ENCODE peak calls at places on chromosomes 16 and 17, in six cellular contexts. S is heart left ventricle, E is cardiac muscle cell, Y is A549, M is HFFc6, B is fibroblast of lung. J is an unnamed sample.

GRCh38 chr17:4806770-4807533 is at the start of gene PLD2:
- DNase-seq in E (peak), Y (peak), S (peak), M (peak), B (peak), J (peak)

GRCh38 chr17:74923538-74924249 is 379 bp upstream of the OTOP2 start:
- DNase-seq in B (peak), S (peak), E (peak), Y (peak), M (no peak), J (peak)

GRCh38 chr17:12422632-12423031 is 243.1 kb upstream of the MYOCD start:
- DNase-seq in B (no peak), M (no peak), S (peak), E (no peak), Y (no peak), J (peak)

GRCh38 chr17:75738218-75738802 is 17.1 kb downstream of the ITGB4 start:
- DNase-seq in B (no peak), S (no peak), M (peak), E (no peak), Y (no peak), J (no peak)

GRCh38 chr16:48426244-48427135 is 41.3 kb upstream of the SIAH1 start:
- DNase-seq in E (no peak), Y (no peak), M (no peak), B (peak), S (no peak), J (no peak)

GRCh38 chr17:71975998-71976649 is 144.7 kb upstream of the SOX9 start:
- DNase-seq in M (peak), B (peak), S (peak), Y (peak), E (no peak), J (peak)

GRCh38 chr17:35129154-35129972 is 7.9 kb downstream of the FNDC8 start:
- DNase-seq in Y (no peak), B (peak), E (no peak), M (no peak), S (no peak), J (no peak)

GRCh38 chr17:6894206-6894528 is 62.6 kb upstream of the TEKT1 start:
- DNase-seq in E (peak), M (no peak), S (peak), B (no peak), Y (no peak), J (no peak)

GRCh38 chr17:1491406-1492248 is 859 bp downstream of the MYO1C start:
- DNase-seq in M (no peak), S (peak), Y (no peak), E (peak), B (peak), J (peak)

GRCh38 chr17:38674013-38674748 is 576 bp downstream of the EPOP start:
- DNase-seq in Y (peak), S (peak), M (no peak), B (no peak), E (peak), J (peak)

GRCh38 chr16:58652741-58653140 is 23.1 kb upstream of the CNOT1 start:
- DNase-seq in M (peak), B (peak), Y (peak), S (peak), E (peak), J (no peak)

GRCh38 chr16:63978240-63978639 is 1143.6 kb downstream of the CDH11 start:
- DNase-seq in B (no peak), E (no peak), S (no peak), M (no peak), Y (no peak), J (no peak)

GRCh38 chr17:77011173-77012011 is 129.4 kb upstream of the SEC14L1 start:
- DNase-seq in E (peak), S (no peak), M (peak), B (peak), Y (peak), J (no peak)

GRCh38 chr17:72117748-72118587 is 2.9 kb upstream of the SOX9 start:
- DNase-seq in S (no peak), M (no peak), B (no peak), E (no peak), Y (no peak), J (no peak)

GRCh38 chr16:8931864-8932263 is 31.8 kb downstream of the USP7 start:
- DNase-seq in Y (peak), E (peak), B (peak), S (no peak), M (peak), J (peak)

GRCh38 chr17:17876959-17877547 is 40.3 kb upstream of the SREBF1 start:
- DNase-seq in E (peak), Y (no peak), S (peak), M (peak), B (peak), J (peak)

GRCh38 chr17:41771389-41772206 is 14.9 kb downstream of the JUP start:
- DNase-seq in Y (no peak), E (no peak), B (no peak), S (no peak), M (no peak), J (no peak)

GRCh38 chr17:60602385-60602742 is 2.4 kb downstream of the PPM1D start:
- DNase-seq in Y (peak), S (no peak), M (no peak), E (no peak), B (no peak), J (no peak)

GRCh38 chr17:11853321-11854151 is 143.7 kb downstream of the ZNF18 start:
- DNase-seq in M (no peak), E (no peak), Y (no peak), S (no peak), B (no peak), J (no peak)

GRCh38 chr16:64088838-64089237 is 1033.0 kb downstream of the CDH11 start:
- DNase-seq in Y (no peak), M (no peak), B (no peak), E (no peak), S (no peak), J (no peak)

GRCh38 chr17:32777436-32777835 is 99.5 kb downstream of the MYO1D start:
- DNase-seq in Y (peak), S (no peak), B (no peak), M (peak), E (no peak), J (no peak)

GRCh38 chr17:41008811-41009210 is at the start of gene KRTAP3-1:
- DNase-seq in Y (no peak), E (no peak), S (no peak), M (no peak), B (no peak), J (no peak)

GRCh38 chr16:64738321-64738960 is 383.4 kb downstream of the CDH11 start:
- DNase-seq in M (peak), B (peak), E (no peak), S (no peak), Y (no peak), J (no peak)

GRCh38 chr17:2309338-2310143 is 5.8 kb downstream of the SRR start:
- DNase-seq in E (no peak), S (no peak), M (no peak), Y (no peak), B (peak), J (no peak)

GRCh38 chr16:19128454-19129210 is 14.9 kb downstream of the ITPRIPL2 start:
- DNase-seq in B (no peak), M (no peak), Y (no peak), S (no peak), E (no peak), J (no peak)

DNA sequence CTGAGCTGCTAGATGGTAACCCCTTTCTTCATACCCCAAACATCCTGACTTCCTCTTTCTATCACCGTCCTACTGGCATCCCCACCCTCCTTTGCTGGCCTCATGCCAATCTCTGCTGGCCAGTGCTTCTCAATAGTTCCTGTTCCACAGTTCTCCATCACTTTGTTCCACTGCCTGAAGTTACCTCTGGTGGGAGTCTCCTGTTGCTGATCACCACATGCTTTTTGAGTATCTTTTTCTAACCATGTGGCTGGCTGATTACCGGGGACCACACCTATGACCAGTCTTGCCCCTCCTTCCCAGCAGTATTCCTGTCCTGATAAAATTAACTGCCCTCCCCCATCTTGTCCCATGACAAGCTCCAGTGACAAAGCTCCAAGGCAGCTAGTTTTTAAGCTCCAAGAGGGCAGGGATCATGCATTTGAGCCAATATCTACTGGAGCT is 380.4 kb upstream of the CCL2 start:
- DNase-seq in S (no peak), M (no peak), Y (no peak), E (no peak), B (no peak), J (no peak)
- TF ChIP-seq CTCF in S (no peak), M (no peak), Y (no peak), E (no peak), B (no peak), J (no peak)

GRCh38 chr17:62045517-62045916 is 19.6 kb downstream of the MED13 start:
- DNase-seq in M (no peak), Y (no peak), E (no peak), S (no peak), B (no peak), J (no peak)
- TF ChIP-seq CTCF in M (no peak), Y (no peak), E (no peak), S (no peak), B (no peak), J (no peak)

DNA sequence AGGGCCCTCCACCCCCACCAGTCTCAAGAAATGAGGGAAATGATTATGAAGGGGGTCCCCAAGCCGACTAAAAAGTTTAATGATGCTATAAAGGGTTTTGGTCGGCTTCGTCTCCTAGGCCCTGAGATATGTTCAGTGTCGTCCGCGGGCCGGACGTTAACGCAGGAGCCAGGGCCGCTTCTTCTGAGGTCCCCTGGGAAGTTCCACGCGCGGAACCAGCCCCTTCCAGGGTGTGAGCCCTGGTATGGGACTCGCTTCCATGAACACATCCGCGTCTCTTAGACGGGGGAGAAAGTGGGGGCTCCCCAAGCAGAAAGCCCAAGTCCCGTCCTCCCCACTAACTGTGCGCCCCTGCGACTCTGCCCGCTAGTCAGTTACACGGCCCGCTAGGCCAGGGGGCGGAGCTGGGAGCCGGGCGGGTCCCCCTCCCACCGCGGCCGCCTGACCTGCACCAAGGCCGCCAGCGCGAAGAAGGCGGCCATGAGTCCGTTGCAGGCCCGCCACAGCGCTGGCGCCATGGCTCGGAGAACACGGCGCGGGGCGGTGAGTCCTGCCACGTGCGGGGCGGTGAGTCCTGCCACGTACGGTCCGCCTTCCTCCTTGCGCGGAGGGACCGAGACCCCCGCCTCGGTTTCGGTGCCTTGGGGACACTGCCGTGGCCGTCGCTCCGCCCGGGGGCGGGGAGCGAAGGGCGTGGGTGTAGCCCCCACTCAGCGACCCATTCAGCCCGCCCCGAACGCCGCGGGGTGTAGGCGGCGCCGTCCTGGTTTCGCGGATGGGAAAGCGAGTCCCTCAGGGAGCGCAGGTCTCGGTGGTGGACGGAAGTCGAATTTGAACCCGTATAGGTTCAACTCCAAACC is at the start of gene TMEM220:
- DNase-seq in B (peak), Y (peak), E (peak), M (peak), S (peak), J (peak)
- TF ChIP-seq CTCF in B (no peak), Y (no peak), E (no peak), M (no peak), S (no peak), J (no peak)

GRCh38 chr17:31696703-31697325 is 162.2 kb downstream of the COPRS start:
- DNase-seq in Y (no peak), B (no peak), E (no peak), M (no peak), S (no peak), J (no peak)
- TF ChIP-seq CTCF in Y (no peak), B (no peak), E (no peak), M (no peak), S (no peak), J (no peak)

GRCh38 chr17:50050431-50051032 is 5.4 kb upstream of the ITGA3 start:
- DNase-seq in M (no peak), Y (no peak), S (no peak), B (no peak), E (no peak), J (no peak)
- TF ChIP-seq CTCF in M (peak), Y (peak), S (no peak), B (no peak), E (no peak), J (no peak)

DNA sequence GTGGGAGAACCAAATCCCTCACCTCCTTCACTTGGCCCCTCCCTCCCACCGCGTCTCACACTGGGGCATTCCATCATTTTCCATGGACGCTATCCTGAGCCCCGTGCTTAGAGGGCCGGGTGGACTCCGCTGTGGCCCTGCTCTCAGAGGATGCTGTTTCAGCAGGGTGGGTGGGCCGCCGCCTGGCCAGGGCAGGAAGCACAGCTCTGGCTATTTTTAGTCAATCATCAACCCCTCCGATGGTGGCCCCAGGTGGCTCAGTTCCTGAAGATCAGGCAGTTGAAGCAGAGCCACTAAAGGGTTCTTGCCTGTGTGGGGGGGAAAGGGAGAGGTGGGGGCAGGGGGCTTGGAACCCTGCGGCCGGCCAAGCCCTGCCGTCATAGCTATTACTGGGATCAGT is 230.3 kb downstream of the ENGASE start:
- DNase-seq in Y (no peak), S (no peak), M (no peak), E (no peak), B (no peak), J (no peak)
- TF ChIP-seq CTCF in Y (no peak), S (no peak), M (no peak), E (no peak), B (no peak), J (no peak)

GRCh38 chr16:7313170-7313569 is 19.5 kb upstream of the RBFOX1 start:
- DNase-seq in S (no peak), M (no peak), B (no peak), E (peak), Y (peak), J (no peak)
- TF ChIP-seq CTCF in S (peak), M (peak), B (no peak), E (no peak), Y (peak), J (no peak)

GRCh38 chr17:81302324-81302723 is 7.2 kb upstream of the SLC38A10 start:
- DNase-seq in E (no peak), B (no peak), Y (no peak), M (no peak), S (no peak), J (no peak)

GRCh38 chr17:81301195-81302144 is 6.4 kb upstream of the SLC38A10 start:
- DNase-seq in E (no peak), Y (no peak), M (no peak), B (no peak), S (no peak), J (no peak)

GRCh38 chr17:81304196-81305015 is 9.3 kb upstream of the SLC38A10 start:
- DNase-seq in S (no peak), M (no peak), B (no peak), E (no peak), Y (no peak), J (no peak)

GRCh38 chr17:81303385-81303784 is 8.3 kb upstream of the SLC38A10 start:
- DNase-seq in B (no peak), E (no peak), S (no peak), Y (no peak), M (no peak), J (no peak)

GRCh38 chr17:81302861-81303326 is 7.8 kb upstream of the SLC38A10 start:
- DNase-seq in B (no peak), S (no peak), M (peak), E (no peak), Y (no peak), J (no peak)
- TF ChIP-seq CTCF in B (no peak), S (no peak), M (peak), E (no peak), Y (peak), J (no peak)

GRCh38 chr17:44005865-44006580 is 1.6 kb downstream of the NAGS start:
- DNase-seq in M (no peak), Y (peak), S (peak), B (no peak), E (peak), J (peak)
- TF ChIP-seq CTCF in M (peak), Y (no peak), S (no peak), B (peak), E (peak), J (no peak)

GRCh38 chr17:47253541-47254402 is at the start of gene ITGB3:
- DNase-seq in B (peak), Y (peak), S (peak), E (peak), M (peak), J (peak)
- TF ChIP-seq CTCF in B (peak), Y (peak), S (peak), E (peak), M (peak), J (peak)

J was measured in ovary.